ENCODE peak calls at places on chromosomes 4 and X, in seven cellular contexts. A is brain microvascular endothelial cell, F is HCEC 1CT, L is LoVo, U is neuronal stem cell, G is NCI-H2029, D is HCT116. Y is an unnamed sample.

GRCh38 chr4:76377481-76377901 is 43.5 kb downstream of the CCDC158 start:
- DNase-seq in A (no peak), F (no peak), L (no peak), U (peak), G (no peak), D (no peak), Y (no peak)

GRCh38 chr4:156790866-156791265 is 180.7 kb downstream of the PDGFC start:
- DNase-seq in A (peak), F (peak), L (peak), U (peak), G (no peak), D (no peak), Y (no peak)

GRCh38 chr4:19074061-19074460 is 1052.5 kb upstream of the LCORL start:
- DNase-seq in A (no peak), F (no peak), L (no peak), U (no peak), G (no peak), D (no peak), Y (no peak)

GRCh38 chr4:20418865-20419451 is 167.3 kb downstream of the SLIT2 start:
- DNase-seq in A (peak), F (peak), L (peak), U (no peak), G (peak), D (peak), Y (no peak)

GRCh38 chrX:135424469-135424868 is 2.7 kb downstream of the SMIM10L2A start:
- DNase-seq in A (no peak), F (no peak), L (no peak), U (no peak), G (no peak), D (no peak), Y (no peak)

GRCh38 chrX:130594453-130594916 is 192.7 kb downstream of the RBMX2 start:
- DNase-seq in A (no peak), F (no peak), L (no peak), U (no peak), G (no peak), D (no peak), Y (no peak)

GRCh38 chr4:18754180-18754579 is 732.6 kb upstream of the LCORL start:
- DNase-seq in A (no peak), F (no peak), L (no peak), U (no peak), G (no peak), D (no peak), Y (no peak)

GRCh38 chr4:41865306-41865980 is 69.8 kb upstream of the TMEM33 start:
- DNase-seq in A (no peak), F (no peak), L (no peak), U (no peak), G (no peak), D (no peak), Y (no peak)

GRCh38 chrX:46710927-46711623 is 47.8 kb downstream of the SLC9A7 start:
- DNase-seq in A (no peak), F (no peak), L (no peak), U (no peak), G (no peak), D (no peak), Y (no peak)

Y was measured in Panc1.